ENCODE peak calls at places on chromosomes 2 and 18, in six cellular contexts. G is EL; O is stromal cell of bone marrow; F is activated naive CD4-positive, alpha-beta T cell; Z is effector CD4-positive, alpha-beta T cell; R is NCI-H2029. T is an unnamed sample.

GRCh38 chr2:181468857-181469256 is 11.7 kb downstream of the ITGA4 start:
- DNase-seq in Z (no peak), O (no peak), R (no peak), G (no peak), F (no peak), T (no peak)

GRCh38 chr2:60413069-60413818 is 140.2 kb downstream of the BCL11A start:
- DNase-seq in R (no peak), F (no peak), G (no peak), Z (no peak), O (no peak), T (no peak)

GRCh38 chr2:158553257-158553656 is 96.5 kb downstream of the PKP4 start:
- DNase-seq in R (no peak), F (no peak), Z (no peak), G (no peak), O (no peak), T (no peak)

GRCh38 chr2:120916446-120916845 is 180.8 kb downstream of the GLI2 start:
- DNase-seq in Z (no peak), F (no peak), O (no peak), R (no peak), G (no peak), T (no peak)

GRCh38 chr2:40824269-40824668 is 372.4 kb upstream of the SLC8A1 start:
- DNase-seq in R (no peak), F (no peak), O (no peak), Z (no peak), G (no peak), T (no peak)

GRCh38 chr2:149064365-149064841 is 25.9 kb downstream of the LYPD6B start:
- DNase-seq in G (peak), O (no peak), R (no peak), Z (no peak), F (no peak), T (no peak)

GRCh38 chr18:3104190-3105054 is 91.5 kb upstream of the LPIN2 start:
- DNase-seq in G (peak), O (no peak), R (no peak), F (no peak), Z (no peak), T (peak)

GRCh38 chr2:118012778-118013177 is 1.1 kb downstream of the CCDC93 start:
- DNase-seq in O (no peak), G (no peak), R (no peak), Z (no peak), F (no peak), T (no peak)

GRCh38 chr2:180848393-180848792 is 132.0 kb upstream of the UBE2E3 start:
- DNase-seq in O (no peak), F (no peak), Z (no peak), R (no peak), G (no peak), T (no peak)

GRCh38 chr2:216015722-216016464 is 2.5 kb upstream of the MREG start:
- DNase-seq in Z (peak), G (no peak), F (no peak), O (no peak), R (peak), T (no peak)

GRCh38 chr18:37566479-37567060 is 972 bp upstream of the CELF4 start:
- DNase-seq in G (no peak), Z (no peak), O (no peak), F (no peak), R (no peak), T (no peak)

GRCh38 chr2:203583696-203584095 is 48.6 kb upstream of the RAPH1 start:
- DNase-seq in G (peak), F (no peak), O (no peak), Z (no peak), R (no peak), T (no peak)

GRCh38 chr2:99654419-99654818 is 164.6 kb upstream of the REV1 start:
- DNase-seq in Z (no peak), F (no peak), R (no peak), G (no peak), O (no peak), T (no peak)

GRCh38 chr18:8890957-8891464 is 185.7 kb downstream of the MTCL1 start:
- DNase-seq in G (peak), R (no peak), F (no peak), Z (no peak), O (peak), T (peak)

GRCh38 chr2:42569116-42569711 is 782 bp downstream of the MTA3 start:
- DNase-seq in G (peak), Z (no peak), F (no peak), R (peak), O (no peak), T (no peak)

GRCh38 chr2:215793747-215794595 is 219.4 kb downstream of the MREG start:
- DNase-seq in O (peak), F (no peak), R (no peak), G (peak), Z (no peak), T (peak)

GRCh38 chr2:27118525-27119329 is at the start of gene CGREF1:
- DNase-seq in Z (no peak), O (no peak), R (no peak), F (no peak), G (no peak), T (no peak)

GRCh38 chr2:42663828-42664227 is 95.4 kb downstream of the MTA3 start:
- DNase-seq in R (no peak), G (no peak), F (no peak), O (no peak), Z (no peak), T (no peak)

GRCh38 chr2:95074663-95075439 is 46.8 kb downstream of the MRPS5 start:
- DNase-seq in O (no peak), G (no peak), Z (peak), F (no peak), R (no peak), T (no peak)

GRCh38 chr2:147135401-147135800 is 709.4 kb upstream of the ACVR2A start:
- DNase-seq in O (no peak), Z (no peak), F (no peak), R (peak), G (no peak), T (no peak)

GRCh38 chr2:149720615-149721014 is 133.0 kb upstream of the MMADHC start:
- DNase-seq in O (no peak), Z (no peak), F (no peak), R (no peak), G (no peak), T (no peak)

GRCh38 chr2:65277118-65277517 is 49.5 kb downstream of the ACTR2 start:
- DNase-seq in R (no peak), F (no peak), G (no peak), Z (no peak), O (no peak), T (no peak)

GRCh38 chr18:8536226-8536625 is 73.0 kb upstream of the RAB12 start:
- DNase-seq in O (no peak), F (no peak), G (peak), Z (no peak), R (no peak), T (no peak)

GRCh38 chr2:29154610-29155009 is 39.4 kb downstream of the CLIP4 start:
- DNase-seq in O (no peak), G (no peak), R (no peak), Z (no peak), F (no peak), T (no peak)

GRCh38 chr2:141529674-141530073 is 601.1 kb downstream of the LRP1B start:
- DNase-seq in F (no peak), R (no peak), Z (no peak), G (no peak), O (no peak), T (no peak)

GRCh38 chr18:32208012-32208411 is 18.2 kb downstream of the MEP1B start:
- DNase-seq in F (no peak), G (no peak), O (no peak), Z (no peak), R (no peak), T (no peak)

GRCh38 chr2:14756981-14757657 is 124.6 kb downstream of the LRATD1 start:
- DNase-seq in R (no peak), G (peak), Z (no peak), O (peak), F (no peak), T (peak)

GRCh38 chr2:120778244-120778643 is 42.6 kb downstream of the GLI2 start:
- DNase-seq in R (no peak), F (no peak), O (no peak), Z (no peak), G (peak), T (no peak)

GRCh38 chr2:151071382-151071781 is 190.3 kb downstream of the RBM43 start:
- DNase-seq in Z (no peak), O (peak), F (no peak), G (peak), R (no peak), T (peak)

GRCh38 chr2:2107140-2107539 is 223.9 kb downstream of the MYT1L start:
- DNase-seq in R (no peak), F (no peak), Z (no peak), O (no peak), G (no peak), T (no peak)

GRCh38 chr2:120245520-120245835 is 7.2 kb upstream of the RALB start:
- DNase-seq in G (no peak), Z (no peak), F (no peak), R (no peak), O (no peak), T (no peak)

GRCh38 chr2:235126771-235127170 is 175.0 kb downstream of the SH3BP4 start:
- DNase-seq in F (no peak), O (no peak), G (no peak), R (no peak), Z (no peak), T (no peak)

T was measured in AG09309.